ENCODE peak calls at places on chromosome 16, in six cellular contexts. P, N, A, T, E and S are unnamed samples.

GRCh38 chr16:73254983-73255382 is 207.1 kb upstream of the ZFHX3 start:
- DNase-seq in E (no peak), P (no peak), T (no peak), N (no peak), A (no peak), S (no peak)

GRCh38 chr16:85398050-85398451 is 215.1 kb upstream of the GSE1 start:
- DNase-seq in A (no peak), T (no peak), E (no peak), P (no peak), N (no peak), S (no peak)

GRCh38 chr16:80167657-80168056 is 373.1 kb upstream of the DYNLRB2 start:
- DNase-seq in E (no peak), N (no peak), A (no peak), T (no peak), P (no peak), S (no peak)

GRCh38 chr16:28149016-28149888 is 62.5 kb downstream of the XPO6 start:
- DNase-seq in A (no peak), P (no peak), E (no peak), T (peak; percentile 48), N (no peak), S (peak; percentile 43)

GRCh38 chr16:86383488-86384262 is 126.7 kb upstream of the FOXF1 start:
- DNase-seq in A (no peak), P (peak; percentile 14), E (peak; percentile 65), N (no peak), T (no peak), S (no peak)

GRCh38 chr16:28167221-28167620 is 44.5 kb downstream of the XPO6 start:
- DNase-seq in A (no peak), N (peak; percentile 62), E (no peak), P (no peak), T (no peak), S (no peak)

GRCh38 chr16:11742041-11742535 is 569 bp downstream of the TXNDC11 start:
- DNase-seq in A (no peak), E (no peak), P (peak; percentile 63), T (peak; percentile 54), N (peak; percentile 49), S (no peak)

GRCh38 chr16:69565611-69566436 is at the start of gene NFAT5:
- DNase-seq in A (peak; percentile 95), E (peak; percentile 89), T (peak; percentile 88), N (peak; percentile 93), P (peak; percentile 93), S (peak; percentile 80)

GRCh38 chr16:84138500-84138823 is 6.5 kb downstream of the HSDL1 start:
- DNase-seq in E (no peak), A (no peak), N (no peak), T (no peak), P (no peak), S (no peak)

GRCh38 chr16:84139628-84140258 is 5.2 kb downstream of the HSDL1 start:
- DNase-seq in E (no peak), N (no peak), P (no peak), T (no peak), A (no peak), S (no peak)

GRCh38 chr16:84137769-84138357 is 7.1 kb downstream of the HSDL1 start:
- DNase-seq in E (no peak), P (no peak), A (no peak), N (no peak), T (no peak), S (no peak)

GRCh38 chr16:84137287-84137686 is 7.7 kb downstream of the HSDL1 start:
- DNase-seq in N (no peak), E (no peak), P (no peak), A (no peak), T (no peak), S (no peak)

DNA sequence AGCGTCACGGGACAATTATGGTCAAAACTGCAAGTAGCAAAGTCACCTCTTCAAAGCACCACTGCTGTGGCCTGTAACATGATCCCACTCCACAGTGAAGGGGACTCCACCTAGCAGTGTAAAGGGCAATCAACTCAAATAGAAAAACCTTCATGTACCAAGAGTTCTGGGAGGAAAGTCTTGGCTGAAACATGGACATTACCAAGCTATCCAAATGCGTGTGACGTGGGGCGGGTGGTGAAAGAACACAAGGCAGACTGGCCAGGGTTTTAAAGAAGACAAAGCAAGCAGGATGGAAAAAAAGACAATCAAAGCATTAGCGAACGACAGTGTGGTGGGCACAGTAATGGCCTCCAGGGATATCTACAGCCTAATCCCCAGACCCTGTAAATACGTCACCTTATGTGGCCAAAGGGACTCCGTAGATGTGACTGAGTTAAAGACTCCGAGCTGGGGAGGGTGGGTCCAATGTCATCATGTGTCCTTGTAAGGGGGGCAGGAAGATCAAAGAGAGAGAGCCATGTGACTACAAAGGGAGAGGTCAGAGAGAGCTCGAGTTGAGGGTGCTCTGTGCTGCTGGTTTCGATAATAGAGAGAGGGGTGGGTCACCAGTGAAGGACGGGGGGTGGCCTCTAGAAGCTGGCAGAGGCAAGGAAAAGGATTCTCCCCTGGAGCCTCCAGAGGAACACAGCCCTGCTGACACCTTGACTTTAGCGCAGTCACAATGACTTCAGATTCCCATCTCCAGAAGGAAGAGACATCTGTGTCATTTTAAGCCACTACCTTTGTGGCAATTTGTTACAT is 6.0 kb downstream of the HSDL1 start:
- DNase-seq in N (peak; percentile 58), T (no peak), E (no peak), A (peak; percentile 37), P (no peak), S (no peak)
- H3K4me1 ChIP-seq in N (peaks cover 19% of the 10 kb centered on the region), T (no peaks in the 10 kb centered on the region), E (no peaks in the 10 kb centered on the region), A (peaks cover 41% of the 10 kb centered on the region), P (peaks cover 6% of the 10 kb centered on the region), S (peaks cover 3% of the 10 kb centered on the region)

GRCh38 chr16:15779664-15780351 is 77.0 kb downstream of the MYH11 start:
- DNase-seq in T (no peak), N (no peak), A (no peak), E (no peak), P (no peak), S (no peak)

GRCh38 chr16:15782573-15783365 is 74.1 kb downstream of the MYH11 start:
- DNase-seq in N (peak; percentile 66), E (no peak), T (no peak), P (no peak), A (peak; percentile 90), S (no peak)

GRCh38 chr16:15783985-15784384 is 72.8 kb downstream of the MYH11 start:
- DNase-seq in E (no peak), A (no peak), P (no peak), T (no peak), N (no peak), S (no peak)

GRCh38 chr16:15780805-15781204 is 76.0 kb downstream of the MYH11 start:
- DNase-seq in T (no peak), E (no peak), A (no peak), N (no peak), P (no peak), S (no peak)

DNA sequence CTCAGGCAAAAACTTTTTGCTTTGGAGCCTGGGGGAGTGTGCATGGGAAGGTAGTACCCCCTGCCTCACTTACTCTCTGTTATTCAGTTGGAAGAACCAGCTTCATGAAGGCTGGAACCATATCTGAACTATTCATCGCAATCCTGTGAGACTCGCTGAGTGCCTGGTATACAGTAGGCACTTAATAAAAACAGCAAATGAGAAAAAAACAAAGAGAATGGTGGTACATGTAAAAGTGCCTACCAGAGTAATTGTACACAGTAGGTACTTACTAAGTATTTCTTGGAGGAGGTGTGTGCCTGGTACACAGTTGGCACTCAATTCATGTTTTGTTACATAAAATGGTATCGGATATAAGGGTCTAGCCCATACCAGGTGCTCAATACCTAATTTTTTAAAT is 75.2 kb downstream of the MYH11 start:
- DNase-seq in N (no peak), E (no peak), P (no peak), T (no peak), A (no peak), S (no peak)
- H3K27me3 ChIP-seq in N (no peaks in the 10 kb centered on the region), E (no peaks in the 10 kb centered on the region), P (no peaks in the 10 kb centered on the region), T (no peaks in the 10 kb centered on the region), A (no peaks in the 10 kb centered on the region), S (no peaks in the 10 kb centered on the region)

GRCh38 chr16:81680444-81681263 is 98.4 kb upstream of the PLCG2 start:
- DNase-seq in T (no peak), N (no peak), E (no peak), A (no peak), P (no peak), S (no peak)
- H3K4me1 ChIP-seq in T (no peaks in the 10 kb centered on the region), N (no peaks in the 10 kb centered on the region), E (no peaks in the 10 kb centered on the region), A (no peaks in the 10 kb centered on the region), P (no peaks in the 10 kb centered on the region), S (no peaks in the 10 kb centered on the region)

GRCh38 chr16:1334739-1335138 is 1.3 kb downstream of the BAIAP3 start:
- DNase-seq in T (no peak), E (no peak), P (no peak), A (no peak), N (no peak), S (no peak)
- H3K27me3 ChIP-seq in T (peaks cover 21% of the 10 kb centered on the region), E (peaks cover 24% of the 10 kb centered on the region), P (peaks cover 8% of the 10 kb centered on the region), A (peaks cover 99% of the 10 kb centered on the region), N (peaks cover 68% of the 10 kb centered on the region), S (no peaks in the 10 kb centered on the region)

GRCh38 chr16:87391324-87391949 is 699 bp upstream of the MAP1LC3B start:
- DNase-seq in A (peak; percentile 77), P (peak; percentile 60), N (peak; percentile 63), E (peak; percentile 85), T (no peak), S (no peak)

GRCh38 chr16:87391950-87392822 is at the start of gene MAP1LC3B:
- DNase-seq in P (peak; percentile 98), N (peak; percentile 96), A (peak; percentile 99), E (peak; percentile 98), T (peak; percentile 96), S (peak; percentile 96)

GRCh38 chr16:87389245-87389644 is 2.9 kb upstream of the MAP1LC3B start:
- DNase-seq in T (no peak), E (no peak), N (no peak), P (peak; percentile 45), A (no peak), S (no peak)

GRCh38 chr16:87388818-87389134 is 3.4 kb upstream of the MAP1LC3B start:
- DNase-seq in P (no peak), E (no peak), T (no peak), A (no peak), N (no peak), S (no peak)

DNA sequence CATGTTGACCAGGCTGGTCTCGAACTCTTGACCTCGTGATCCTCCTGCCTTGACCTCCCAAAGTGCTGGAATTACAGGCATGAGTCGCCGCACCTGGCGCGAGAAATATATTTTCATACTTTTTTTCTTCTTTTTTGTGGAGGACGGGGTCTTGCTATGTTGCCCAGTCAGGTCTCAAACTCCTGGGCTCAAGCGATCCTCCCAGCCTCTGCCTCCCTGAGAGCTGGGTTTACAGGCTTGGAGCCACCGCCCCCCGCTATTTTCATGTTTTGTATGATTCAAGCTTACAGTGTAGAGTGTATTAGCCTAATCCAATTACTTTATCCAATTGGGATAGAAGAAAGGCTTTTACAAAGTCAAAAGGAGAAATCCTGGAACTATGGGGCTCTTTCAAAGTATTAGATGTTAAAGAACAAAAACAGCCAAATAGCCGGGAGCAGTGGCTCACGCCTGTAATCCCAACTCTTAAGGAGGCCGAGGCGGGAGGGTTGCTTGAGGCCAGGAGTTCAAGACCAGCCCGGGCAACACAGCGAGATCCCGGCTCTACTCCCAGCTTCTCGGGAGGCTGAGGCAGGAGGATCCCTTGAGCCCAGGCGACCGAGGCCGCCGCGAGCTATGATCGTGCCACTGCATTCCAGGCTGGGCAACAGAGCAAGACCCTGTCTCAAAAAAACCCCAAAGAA is 1.4 kb upstream of the MAP1LC3B start:
- DNase-seq in E (no peak), T (no peak), P (no peak), A (peak; percentile 33), N (peak; percentile 66), S (no peak)
- H3K4me1 ChIP-seq in E (no peaks in the 10 kb centered on the region), T (peaks cover 30% of the 10 kb centered on the region), P (peaks cover 68% of the 10 kb centered on the region), A (peaks cover 14% of the 10 kb centered on the region), N (peaks cover 50% of the 10 kb centered on the region), S (peaks cover 50% of the 10 kb centered on the region)

GRCh38 chr16:71289732-71290062 is 495 bp upstream of the CMTR2 start:
- DNase-seq in A (no peak), T (no peak), P (no peak), N (no peak), E (no peak), S (no peak)
- H3K27me3 ChIP-seq in A (no peaks in the 10 kb centered on the region), T (no peaks in the 10 kb centered on the region), P (no peaks in the 10 kb centered on the region), N (no peaks in the 10 kb centered on the region), E (no peaks in the 10 kb centered on the region), S (peaks cover 5% of the 10 kb centered on the region)

GRCh38 chr16:74659041-74659440 is 7.6 kb downstream of the RFWD3 start:
- DNase-seq in E (no peak), N (no peak), P (no peak), A (no peak), T (no peak), S (no peak)
- H3K4me1 ChIP-seq in E (no peaks in the 10 kb centered on the region), N (peaks cover 3% of the 10 kb centered on the region), P (peaks cover 16% of the 10 kb centered on the region), A (peaks cover 9% of the 10 kb centered on the region), T (no peaks in the 10 kb centered on the region), S (peaks cover 50% of the 10 kb centered on the region)